ENCODE peak calls at places on chromosomes 5 and 9, in seven cellular contexts. C is WERI-Rb-1; Z is nucleus accumbens; E is amniotic stem cell; D is astrocyte of the spinal cord; I is left cardiac atrium; M is stimulated activated CD8-positive, alpha-beta memory T cell treated with anti-CD3 and anti-CD28 coated beads, Interleukin-4, amount 100 ng/mL, for 24 hours. J is an unnamed sample.

GRCh38 chr5:96538831-96539250 is 105.8 kb upstream of the PCSK1 start:
- DNase-seq in M (no peak), Z (no peak), I (no peak), D (no peak), E (no peak), C (no peak), J (no peak)

GRCh38 chr5:123035320-123035949 is 1.1 kb downstream of the PPIC start:
- DNase-seq in Z (no peak), C (peak; percentile 67), E (no peak), D (peak; percentile 25), M (no peak), I (peak; percentile 64), J (no peak)

GRCh38 chr5:115414406-115415142 is 118.1 kb upstream of the CCDC112 start:
- DNase-seq in Z (no peak), M (no peak), E (no peak), I (no peak), C (no peak), D (peak; percentile 63), J (no peak)

GRCh38 chr5:68554566-68555279 is 339.2 kb downstream of the PIK3R1 start:
- DNase-seq in D (peak; percentile 41), Z (no peak), E (peak; percentile 95), M (no peak), C (peak; percentile 34), I (peak; percentile 36), J (peak; percentile 87)

GRCh38 chr5:37370550-37370863 is 399 bp downstream of the NUP155 start:
- DNase-seq in M (no peak), C (no peak), E (no peak), Z (no peak), I (no peak), D (peak; percentile 1), J (no peak)

GRCh38 chr5:35665066-35665465 is 47.4 kb downstream of the SPEF2 start:
- DNase-seq in C (no peak), E (no peak), D (no peak), Z (no peak), M (no peak), I (no peak), J (no peak)

GRCh38 chr5:43121565-43122484 is 1.1 kb downstream of the ZNF131 start:
- DNase-seq in C (no peak), M (peak; percentile 1), I (peak; percentile 36), E (no peak), Z (peak; percentile 43), D (peak; percentile 55), J (no peak)

GRCh38 chr5:96026334-96027065 is 64.8 kb upstream of the ELL2 start:
- DNase-seq in I (no peak), Z (no peak), M (no peak), C (no peak), E (peak; percentile 57), D (peak; percentile 71), J (peak; percentile 55)

GRCh38 chr5:128196791-128197190 is 113.2 kb downstream of the SLC12A2 start:
- DNase-seq in E (no peak), Z (no peak), M (no peak), I (no peak), D (peak; percentile 64), C (no peak), J (no peak)

GRCh38 chr5:6503342-6503741 is 54.7 kb downstream of the UBE2QL1 start:
- DNase-seq in Z (no peak), C (no peak), D (no peak), E (no peak), M (no peak), I (no peak), J (no peak)

GRCh38 chr5:14818931-14819790 is 52.4 kb downstream of the ANKH start:
- DNase-seq in Z (no peak), D (peak; percentile 46), M (no peak), I (no peak), C (peak; percentile 66), E (no peak), J (peak; percentile 40)

GRCh38 chr9:136021891-136022681 is 60.9 kb upstream of the UBAC1 start:
- DNase-seq in E (no peak), M (no peak), I (no peak), D (no peak), C (no peak), Z (no peak), J (no peak)

GRCh38 chr9:126860077-126860756 is at the start of gene ZBTB34:
- DNase-seq in C (peak; percentile 76), M (peak; percentile 62), D (peak; percentile 54), E (no peak), I (peak; percentile 65), Z (no peak), J (peak; percentile 30)

GRCh38 chr9:135983745-135984710 is 22.9 kb upstream of the UBAC1 start:
- DNase-seq in I (no peak), Z (no peak), C (peak; percentile 43), M (no peak), E (no peak), D (no peak), J (no peak)

GRCh38 chr5:19401032-19401431 is 587.0 kb downstream of the CDH18 start:
- DNase-seq in Z (no peak), C (no peak), I (no peak), E (no peak), D (no peak), M (no peak), J (no peak)

GRCh38 chr5:1537166-1538154 is 13.7 kb upstream of the LPCAT1 start:
- DNase-seq in I (no peak), C (peak; percentile 5), M (no peak), D (no peak), Z (no peak), E (no peak), J (no peak)

GRCh38 chr9:77978086-77978781 is 53.4 kb downstream of the GNAQ start:
- DNase-seq in D (no peak), Z (no peak), E (no peak), M (no peak), C (no peak), I (no peak), J (no peak)

GRCh38 chr5:148740966-148741742 is 85.3 kb upstream of the ADRB2 start:
- DNase-seq in E (peak; percentile 8), I (no peak), D (peak; percentile 79), C (no peak), Z (no peak), M (no peak), J (peak; percentile 38)

GRCh38 chr5:124570285-124571035 is 176.0 kb downstream of the ZNF608 start:
- DNase-seq in E (no peak), M (no peak), C (peak; percentile 18), I (no peak), D (no peak), Z (no peak), J (no peak)

GRCh38 chr9:5442400-5443011 is 4.8 kb upstream of the PLGRKT start:
- DNase-seq in I (no peak), D (peak; percentile 61), E (peak; percentile 31), Z (no peak), C (peak; percentile 38), M (no peak), J (peak; percentile 58)

GRCh38 chr9:110214090-110214489 is 6.1 kb upstream of the C9orf152 start:
- DNase-seq in C (no peak), E (no peak), I (no peak), D (no peak), Z (no peak), M (no peak), J (no peak)

GRCh38 chr5:80059354-80059980 is 24.3 kb downstream of the THBS4 start:
- DNase-seq in D (no peak), M (no peak), C (no peak), E (no peak), I (no peak), Z (no peak), J (no peak)

GRCh38 chr5:178793156-178793555 is 62.7 kb upstream of the ZNF354A start:
- DNase-seq in I (no peak), E (no peak), Z (no peak), D (no peak), M (no peak), C (peak; percentile 72), J (peak; percentile 56)

GRCh38 chr5:27472875-27473274 is 434.5 kb upstream of the CDH9 start:
- DNase-seq in I (no peak), C (no peak), M (no peak), E (no peak), Z (no peak), D (no peak), J (peak; percentile 34)

GRCh38 chr9:89149726-89150125 is 28.9 kb downstream of the SHC3 start:
- DNase-seq in D (peak; percentile 54), E (peak; percentile 27), I (no peak), M (no peak), Z (no peak), C (no peak), J (no peak)

GRCh38 chr5:149073217-149073616 is 10.4 kb upstream of the SH3TC2 start:
- DNase-seq in Z (no peak), M (no peak), I (no peak), C (no peak), D (no peak), E (no peak), J (no peak)

GRCh38 chr9:7169717-7170348 is 412.1 kb downstream of the KDM4C start:
- DNase-seq in E (no peak), I (no peak), C (no peak), Z (no peak), D (peak; percentile 46), M (no peak), J (no peak)

GRCh38 chr9:83327323-83327722 is 210.9 kb downstream of the FRMD3 start:
- DNase-seq in D (peak; percentile 35), E (no peak), M (no peak), I (no peak), C (no peak), Z (no peak), J (no peak)

GRCh38 chr5:170181902-170182301 is 50.9 kb upstream of the C5orf58 start:
- DNase-seq in C (no peak), M (no peak), D (no peak), Z (no peak), E (no peak), I (no peak), J (no peak)

GRCh38 chr5:52983731-52984620 is 5.2 kb upstream of the ITGA2 start:
- DNase-seq in E (no peak), Z (no peak), I (no peak), C (no peak), D (no peak), M (no peak), J (no peak)

GRCh38 chr5:73748510-73749410 is 122.8 kb downstream of the ARHGEF28 start:
- DNase-seq in D (peak; percentile 68), I (peak; percentile 75), M (no peak), Z (no peak), E (no peak), C (no peak), J (no peak)

J was measured in H4.